ENCODE peak calls at places on chromosomes 12 and 14, in seven cellular contexts. One of them, this sample, is unnamed.

GRCh38 chr14:70823281-70823680 is 14.0 kb upstream of the MAP3K9 start:
- DNase-seq in mesenchymal stem cell: no peak
- DNase-seq in IMR-90: no peak
- DNase-seq in H9: no peak
- DNase-seq in H1: no peak
- DNase-seq in neuronal stem cell: no peak
- DNase-seq in trophoblast cell: no peak
- DNase-seq in this sample: no peak

GRCh38 chr12:23204933-23205778 is 580.2 kb downstream of the ETNK1 start:
- DNase-seq in mesenchymal stem cell: peak; percentile 67
- DNase-seq in IMR-90: peak; percentile 67
- DNase-seq in H9: no peak
- DNase-seq in H1: no peak
- DNase-seq in neuronal stem cell: peak; percentile 50
- DNase-seq in trophoblast cell: no peak
- DNase-seq in this sample: peak; percentile 69

GRCh38 chr12:81468206-81468605 is 290.9 kb downstream of the PPFIA2 start:
- DNase-seq in mesenchymal stem cell: no peak
- DNase-seq in IMR-90: peak; percentile 1
- DNase-seq in H9: no peak
- DNase-seq in H1: no peak
- DNase-seq in neuronal stem cell: no peak
- DNase-seq in trophoblast cell: no peak
- DNase-seq in this sample: no peak

GRCh38 chr14:23883684-23884540 is 69.7 kb upstream of the DHRS4 start:
- DNase-seq in mesenchymal stem cell: no peak
- DNase-seq in IMR-90: no peak
- DNase-seq in H9: no peak
- DNase-seq in H1: no peak
- DNase-seq in neuronal stem cell: no peak
- DNase-seq in trophoblast cell: no peak
- DNase-seq in this sample: no peak

GRCh38 chr14:86166541-86166940 is 636.6 kb downstream of the FLRT2 start:
- DNase-seq in mesenchymal stem cell: no peak
- DNase-seq in IMR-90: no peak
- DNase-seq in H9: no peak
- DNase-seq in H1: no peak
- DNase-seq in neuronal stem cell: no peak
- DNase-seq in trophoblast cell: no peak
- DNase-seq in this sample: no peak

GRCh38 chr14:61178226-61179060 is 102.7 kb downstream of the TMEM30B start:
- DNase-seq in mesenchymal stem cell: peak; percentile 98
- DNase-seq in IMR-90: peak; percentile 99
- DNase-seq in H9: no peak
- DNase-seq in H1: no peak
- DNase-seq in neuronal stem cell: no peak
- DNase-seq in trophoblast cell: peak; percentile 52
- DNase-seq in this sample: peak; percentile 89

GRCh38 chr12:62603811-62604098 is 137.1 kb downstream of the MON2 start:
- DNase-seq in mesenchymal stem cell: no peak
- DNase-seq in IMR-90: no peak
- DNase-seq in H9: no peak
- DNase-seq in H1: no peak
- DNase-seq in neuronal stem cell: no peak
- DNase-seq in trophoblast cell: no peak
- DNase-seq in this sample: no peak

GRCh38 chr12:95216704-95217376 is 427 bp downstream of the FGD6 start:
- DNase-seq in mesenchymal stem cell: no peak
- DNase-seq in IMR-90: no peak
- DNase-seq in H9: no peak
- DNase-seq in H1: no peak
- DNase-seq in neuronal stem cell: no peak
- DNase-seq in trophoblast cell: peak; percentile 40
- DNase-seq in this sample: peak; percentile 73

GRCh38 chr14:21825147-21825743 is 151.6 kb upstream of the OR4E1 start:
- DNase-seq in mesenchymal stem cell: peak; percentile 11
- DNase-seq in IMR-90: peak; percentile 4
- DNase-seq in H9: peak; percentile 69
- DNase-seq in H1: no peak
- DNase-seq in neuronal stem cell: peak; percentile 17
- DNase-seq in trophoblast cell: no peak
- DNase-seq in this sample: peak; percentile 87

GRCh38 chr12:79897617-79898016 is 37.3 kb downstream of the PPP1R12A start:
- DNase-seq in mesenchymal stem cell: peak; percentile 56
- DNase-seq in IMR-90: peak; percentile 95
- DNase-seq in H9: no peak
- DNase-seq in H1: peak; percentile 5
- DNase-seq in neuronal stem cell: no peak
- DNase-seq in trophoblast cell: peak; percentile 14
- DNase-seq in this sample: peak; percentile 90

GRCh38 chr12:119700078-119700477 is 32.1 kb downstream of the PRKAB1 start:
- DNase-seq in mesenchymal stem cell: no peak
- DNase-seq in IMR-90: no peak
- DNase-seq in H9: no peak
- DNase-seq in H1: no peak
- DNase-seq in neuronal stem cell: no peak
- DNase-seq in trophoblast cell: no peak
- DNase-seq in this sample: no peak

GRCh38 chr12:81340910-81341309 is 263.0 kb downstream of the ACSS3 start:
- DNase-seq in mesenchymal stem cell: no peak
- DNase-seq in IMR-90: no peak
- DNase-seq in H9: no peak
- DNase-seq in H1: no peak
- DNase-seq in neuronal stem cell: no peak
- DNase-seq in trophoblast cell: no peak
- DNase-seq in this sample: no peak

GRCh38 chr12:67419810-67420209 is 150.7 kb downstream of the CAND1 start:
- DNase-seq in mesenchymal stem cell: no peak
- DNase-seq in IMR-90: no peak
- DNase-seq in H9: peak; percentile 41
- DNase-seq in H1: no peak
- DNase-seq in neuronal stem cell: no peak
- DNase-seq in trophoblast cell: peak; percentile 56
- DNase-seq in this sample: peak; percentile 90

GRCh38 chr14:68246074-68246980 is 426.7 kb downstream of the RAD51B start:
- DNase-seq in mesenchymal stem cell: no peak
- DNase-seq in IMR-90: no peak
- DNase-seq in H9: no peak
- DNase-seq in H1: no peak
- DNase-seq in neuronal stem cell: no peak
- DNase-seq in trophoblast cell: no peak
- DNase-seq in this sample: peak; percentile 49

GRCh38 chr14:102035914-102036313 is 50.9 kb downstream of the HSP90AA1 start:
- DNase-seq in mesenchymal stem cell: no peak
- DNase-seq in IMR-90: no peak
- DNase-seq in H9: no peak
- DNase-seq in H1: no peak
- DNase-seq in neuronal stem cell: no peak
- DNase-seq in trophoblast cell: no peak
- DNase-seq in this sample: no peak

GRCh38 chr12:109767991-109768900 is 54.6 kb downstream of the FAM222A start:
- DNase-seq in mesenchymal stem cell: no peak
- DNase-seq in IMR-90: no peak
- DNase-seq in H9: peak; percentile 30
- DNase-seq in H1: no peak
- DNase-seq in neuronal stem cell: no peak
- DNase-seq in trophoblast cell: no peak
- DNase-seq in this sample: no peak

GRCh38 chr14:49306152-49306751 is 279.9 kb downstream of the RPS29 start:
- DNase-seq in mesenchymal stem cell: peak; percentile 39
- DNase-seq in IMR-90: peak; percentile 7
- DNase-seq in H9: no peak
- DNase-seq in H1: no peak
- DNase-seq in neuronal stem cell: no peak
- DNase-seq in trophoblast cell: no peak
- DNase-seq in this sample: peak; percentile 44

GRCh38 chr14:52998376-52999010 is 47.6 kb upstream of the FERMT2 start:
- DNase-seq in mesenchymal stem cell: peak; percentile 47
- DNase-seq in IMR-90: peak; percentile 97
- DNase-seq in H9: no peak
- DNase-seq in H1: no peak
- DNase-seq in neuronal stem cell: no peak
- DNase-seq in trophoblast cell: no peak
- DNase-seq in this sample: no peak

GRCh38 chr14:31726337-31726736 is 165.1 kb downstream of the NUBPL start:
- DNase-seq in mesenchymal stem cell: no peak
- DNase-seq in IMR-90: no peak
- DNase-seq in H9: no peak
- DNase-seq in H1: no peak
- DNase-seq in neuronal stem cell: no peak
- DNase-seq in trophoblast cell: no peak
- DNase-seq in this sample: no peak

DNA sequence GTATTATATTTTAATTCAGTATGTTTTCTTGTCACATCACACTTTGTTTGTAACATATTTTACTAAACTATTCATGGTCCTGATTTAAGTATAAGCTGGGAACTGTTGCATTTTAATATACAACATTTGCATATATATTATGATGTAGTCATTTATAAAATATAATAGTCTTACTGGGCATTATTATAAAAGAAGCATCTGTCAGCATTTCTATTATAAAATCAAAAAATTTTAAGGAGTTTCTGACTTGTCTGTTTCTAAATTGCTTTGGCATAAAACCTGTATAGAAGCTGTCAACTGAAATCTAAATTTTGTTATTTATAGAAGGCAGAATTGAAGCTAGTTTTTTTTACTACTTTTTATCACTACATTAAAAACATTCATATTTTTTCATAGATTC is 166.6 kb downstream of the NUBPL start:
- DNase-seq in mesenchymal stem cell: no peak
- DNase-seq in IMR-90: no peak
- DNase-seq in H9: no peak
- DNase-seq in H1: no peak
- DNase-seq in neuronal stem cell: no peak
- DNase-seq in trophoblast cell: no peak
- DNase-seq in this sample: no peak
- H2AK5ac ChIP-seq in mesenchymal stem cell: no peak overlapping the region
- H2AK5ac ChIP-seq in IMR-90: no peak overlapping the region
- H2AK5ac ChIP-seq in H9: no peak overlapping the region
- H2AK5ac ChIP-seq in H1: no peak overlapping the region
- H2AK5ac ChIP-seq in neuronal stem cell: no peak overlapping the region
- H2AK5ac ChIP-seq in trophoblast cell: no peak overlapping the region
- H2AK5ac ChIP-seq in this sample: no peak overlapping the region

DNA sequence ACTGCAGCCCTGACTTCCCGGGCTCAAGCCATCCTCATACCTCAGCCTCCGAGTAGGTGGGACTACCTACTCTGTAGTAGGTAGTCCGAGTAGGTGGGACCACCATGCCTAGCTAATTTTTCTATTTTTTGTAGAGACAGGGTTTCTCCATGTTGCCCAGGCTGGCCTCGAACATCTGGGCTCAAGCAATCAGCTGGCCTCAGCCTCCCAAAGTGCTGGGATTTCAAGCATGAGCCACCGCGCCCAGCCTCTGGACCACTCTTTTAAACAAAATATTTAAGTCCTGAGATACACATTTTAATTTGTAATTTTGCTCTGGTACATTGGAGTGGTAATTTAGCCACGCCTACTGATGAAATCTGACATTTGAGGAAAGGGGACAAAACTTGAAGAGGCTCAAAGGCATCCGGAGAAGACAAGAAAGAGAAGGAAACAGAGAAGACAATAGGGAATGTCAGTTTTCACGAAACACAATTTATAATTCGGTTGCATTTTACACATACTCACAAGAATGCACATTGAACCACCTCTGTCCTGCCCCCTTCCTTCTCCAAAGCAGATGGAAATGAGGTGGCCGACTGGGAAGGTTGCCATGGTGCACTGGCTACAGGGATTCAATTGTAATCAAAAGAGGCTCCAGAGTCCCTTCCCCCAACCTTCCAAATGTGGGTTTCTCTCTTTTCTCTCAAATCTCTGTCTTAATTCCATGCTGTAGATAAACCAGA is 9.7 kb upstream of the TUBA1A start:
- DNase-seq in mesenchymal stem cell: peak; percentile 46
- DNase-seq in IMR-90: peak; percentile 94
- DNase-seq in H9: peak; percentile 42
- DNase-seq in H1: no peak
- DNase-seq in neuronal stem cell: no peak
- DNase-seq in trophoblast cell: no peak
- DNase-seq in this sample: peak; percentile 82
- H2AK5ac ChIP-seq in mesenchymal stem cell: no peak overlapping the region
- H2AK5ac ChIP-seq in IMR-90: peak overlapping the region; percentile 88
- H2AK5ac ChIP-seq in H9: no peak overlapping the region
- H2AK5ac ChIP-seq in H1: no peak overlapping the region
- H2AK5ac ChIP-seq in neuronal stem cell: peak overlapping the region; percentile 41
- H2AK5ac ChIP-seq in trophoblast cell: no peak overlapping the region
- H2AK5ac ChIP-seq in this sample: no peak overlapping the region

GRCh38 chr14:38950676-38951075 is 152.4 kb downstream of the SEC23A start:
- DNase-seq in mesenchymal stem cell: no peak
- DNase-seq in IMR-90: no peak
- DNase-seq in H9: no peak
- DNase-seq in H1: no peak
- DNase-seq in neuronal stem cell: no peak
- DNase-seq in trophoblast cell: no peak
- DNase-seq in this sample: peak; percentile 6

GRCh38 chr14:38948576-38948975 is 154.5 kb downstream of the SEC23A start:
- DNase-seq in mesenchymal stem cell: no peak
- DNase-seq in IMR-90: no peak
- DNase-seq in H9: no peak
- DNase-seq in H1: no peak
- DNase-seq in neuronal stem cell: no peak
- DNase-seq in trophoblast cell: no peak
- DNase-seq in this sample: no peak

GRCh38 chr14:38947343-38947742 is 155.7 kb downstream of the SEC23A start:
- DNase-seq in mesenchymal stem cell: no peak
- DNase-seq in IMR-90: no peak
- DNase-seq in H9: no peak
- DNase-seq in H1: no peak
- DNase-seq in neuronal stem cell: no peak
- DNase-seq in trophoblast cell: no peak
- DNase-seq in this sample: no peak

GRCh38 chr14:38948171-38948570 is 154.9 kb downstream of the SEC23A start:
- DNase-seq in mesenchymal stem cell: no peak
- DNase-seq in IMR-90: no peak
- DNase-seq in H9: no peak
- DNase-seq in H1: no peak
- DNase-seq in neuronal stem cell: no peak
- DNase-seq in trophoblast cell: no peak
- DNase-seq in this sample: no peak

DNA sequence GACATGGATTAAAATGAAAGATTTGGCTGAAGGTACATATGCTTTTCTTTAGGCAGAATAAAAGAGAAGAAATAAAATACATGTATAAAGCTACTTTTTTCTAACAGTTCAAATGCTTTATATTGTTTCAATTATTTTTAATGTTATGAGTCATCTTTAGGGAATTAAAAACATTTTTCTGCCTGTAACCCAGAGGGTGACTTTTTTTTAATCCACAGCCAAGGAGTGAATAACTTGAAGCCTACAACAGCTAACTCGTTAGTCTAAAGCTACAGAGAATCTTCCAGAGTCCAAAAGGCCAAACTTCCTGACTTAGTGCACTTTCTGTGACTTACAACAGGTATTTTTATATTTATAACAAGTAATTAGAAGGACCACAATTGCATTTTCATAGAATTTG is 151.6 kb downstream of the SEC23A start:
- DNase-seq in mesenchymal stem cell: no peak
- DNase-seq in IMR-90: peak; percentile 38
- DNase-seq in H9: no peak
- DNase-seq in H1: no peak
- DNase-seq in neuronal stem cell: no peak
- DNase-seq in trophoblast cell: no peak
- DNase-seq in this sample: no peak
- H2AK5ac ChIP-seq in mesenchymal stem cell: no peak overlapping the region
- H2AK5ac ChIP-seq in IMR-90: no peak overlapping the region
- H2AK5ac ChIP-seq in H9: no peak overlapping the region
- H2AK5ac ChIP-seq in H1: no peak overlapping the region
- H2AK5ac ChIP-seq in neuronal stem cell: no peak overlapping the region
- H2AK5ac ChIP-seq in trophoblast cell: no peak overlapping the region
- H2AK5ac ChIP-seq in this sample: no peak overlapping the region

GRCh38 chr14:83004456-83005006 is 1470.9 kb upstream of the SEL1L start:
- DNase-seq in mesenchymal stem cell: no peak
- DNase-seq in IMR-90: no peak
- DNase-seq in H9: no peak
- DNase-seq in H1: no peak
- DNase-seq in neuronal stem cell: no peak
- DNase-seq in trophoblast cell: no peak
- DNase-seq in this sample: peak; percentile 60
- H2AK5ac ChIP-seq in mesenchymal stem cell: no peak overlapping the region
- H2AK5ac ChIP-seq in IMR-90: no peak overlapping the region
- H2AK5ac ChIP-seq in H9: no peak overlapping the region
- H2AK5ac ChIP-seq in H1: no peak overlapping the region
- H2AK5ac ChIP-seq in neuronal stem cell: no peak overlapping the region
- H2AK5ac ChIP-seq in trophoblast cell: no peak overlapping the region
- H2AK5ac ChIP-seq in this sample: no peak overlapping the region

This sample was measured in mesendoderm.